ENCODE peak calls at places on chromosomes 4 and X, in ten cellular contexts. One of them, this sample, is unnamed.
A peak's percentile ranks its signal among the peaks of the same experiment; 100 is the strongest.

GRCh38 chr4:151202851-151203455 is 74.0 kb upstream of the PRSS48 start:
- DNase-seq in H9: no peak
- DNase-seq in EL: peak; percentile 18
- DNase-seq in mucosa of descending colon: no peak
- DNase-seq in lower lobe of right lung: no peak
- DNase-seq in cardiac fibroblast: peak; percentile 62
- DNase-seq in AG10803: peak; percentile 68
- DNase-seq in mucosa of gallbladder: no peak
- DNase-seq in NCI-H1105: no peak
- DNase-seq in NAMALWA: no peak
- DNase-seq in this sample: no peak

GRCh38 chr4:16007471-16008095 is 44.6 kb upstream of the FGFBP2 start:
- DNase-seq in EL: no peak
- DNase-seq in NAMALWA: no peak
- DNase-seq in mucosa of gallbladder: no peak
- DNase-seq in lower lobe of right lung: no peak
- DNase-seq in AG10803: no peak
- DNase-seq in H9: no peak
- DNase-seq in cardiac fibroblast: no peak
- DNase-seq in mucosa of descending colon: no peak
- DNase-seq in NCI-H1105: no peak
- DNase-seq in this sample: no peak

GRCh38 chr4:8737075-8737474 is 134.6 kb downstream of the HMX1 start:
- DNase-seq in mucosa of descending colon: no peak
- DNase-seq in H9: peak; percentile 15
- DNase-seq in NAMALWA: no peak
- DNase-seq in cardiac fibroblast: no peak
- DNase-seq in NCI-H1105: no peak
- DNase-seq in mucosa of gallbladder: no peak
- DNase-seq in AG10803: no peak
- DNase-seq in lower lobe of right lung: no peak
- DNase-seq in EL: no peak
- DNase-seq in this sample: peak; percentile 58

GRCh38 chr4:76984788-76985211 is 35.2 kb downstream of the SEPTIN11 start:
- DNase-seq in EL: peak; percentile 99
- DNase-seq in lower lobe of right lung: no peak
- DNase-seq in AG10803: peak; percentile 100
- DNase-seq in cardiac fibroblast: peak; percentile 100
- DNase-seq in mucosa of gallbladder: peak; percentile 65
- DNase-seq in NAMALWA: no peak
- DNase-seq in H9: no peak
- DNase-seq in NCI-H1105: no peak
- DNase-seq in mucosa of descending colon: no peak
- DNase-seq in this sample: no peak

GRCh38 chrX:53682885-53683555 is 3.5 kb downstream of the HUWE1 start:
- DNase-seq in EL: peak; percentile 71
- DNase-seq in AG10803: peak; percentile 48
- DNase-seq in mucosa of gallbladder: no peak
- DNase-seq in lower lobe of right lung: no peak
- DNase-seq in mucosa of descending colon: no peak
- DNase-seq in H9: peak; percentile 52
- DNase-seq in NAMALWA: peak; percentile 78
- DNase-seq in cardiac fibroblast: peak; percentile 62
- DNase-seq in NCI-H1105: peak; percentile 4
- DNase-seq in this sample: no peak

GRCh38 chr4:71540749-71541269 is 202.0 kb downstream of the SLC4A4 start:
- DNase-seq in cardiac fibroblast: peak; percentile 53
- DNase-seq in NCI-H1105: no peak
- DNase-seq in H9: no peak
- DNase-seq in mucosa of gallbladder: no peak
- DNase-seq in EL: no peak
- DNase-seq in lower lobe of right lung: no peak
- DNase-seq in NAMALWA: peak; percentile 37
- DNase-seq in mucosa of descending colon: no peak
- DNase-seq in AG10803: peak; percentile 29
- DNase-seq in this sample: no peak

GRCh38 chr4:188623314-188623854 is 484.1 kb downstream of the TRIML1 start:
- DNase-seq in NAMALWA: no peak
- DNase-seq in EL: no peak
- DNase-seq in H9: no peak
- DNase-seq in mucosa of descending colon: no peak
- DNase-seq in AG10803: no peak
- DNase-seq in cardiac fibroblast: no peak
- DNase-seq in mucosa of gallbladder: no peak
- DNase-seq in lower lobe of right lung: no peak
- DNase-seq in NCI-H1105: no peak
- DNase-seq in this sample: no peak

GRCh38 chrX:17592117-17592516 is 145.2 kb upstream of the SCML1 start:
- DNase-seq in lower lobe of right lung: no peak
- DNase-seq in mucosa of gallbladder: no peak
- DNase-seq in H9: no peak
- DNase-seq in NCI-H1105: no peak
- DNase-seq in mucosa of descending colon: no peak
- DNase-seq in cardiac fibroblast: peak; percentile 59
- DNase-seq in EL: peak; percentile 3
- DNase-seq in AG10803: peak; percentile 20
- DNase-seq in NAMALWA: no peak
- DNase-seq in this sample: no peak

GRCh38 chr4:139767168-139767567 is 101.5 kb downstream of the MGST2 start:
- DNase-seq in mucosa of gallbladder: no peak
- DNase-seq in NCI-H1105: no peak
- DNase-seq in cardiac fibroblast: no peak
- DNase-seq in NAMALWA: no peak
- DNase-seq in H9: no peak
- DNase-seq in lower lobe of right lung: no peak
- DNase-seq in AG10803: peak; percentile 94
- DNase-seq in EL: peak; percentile 38
- DNase-seq in mucosa of descending colon: no peak
- DNase-seq in this sample: no peak

GRCh38 chr4:81470456-81471327 is 1.0 kb downstream of the RASGEF1B start:
- DNase-seq in cardiac fibroblast: peak; percentile 16
- DNase-seq in NAMALWA: peak; percentile 91
- DNase-seq in mucosa of gallbladder: peak; percentile 68
- DNase-seq in lower lobe of right lung: peak; percentile 80
- DNase-seq in EL: no peak
- DNase-seq in mucosa of descending colon: peak; percentile 69
- DNase-seq in NCI-H1105: no peak
- DNase-seq in H9: peak; percentile 45
- DNase-seq in AG10803: no peak
- DNase-seq in this sample: peak; percentile 75

GRCh38 chrX:36199926-36200325 is 280.4 kb downstream of the CFAP47 start:
- DNase-seq in EL: no peak
- DNase-seq in lower lobe of right lung: no peak
- DNase-seq in mucosa of gallbladder: no peak
- DNase-seq in mucosa of descending colon: no peak
- DNase-seq in cardiac fibroblast: no peak
- DNase-seq in H9: no peak
- DNase-seq in AG10803: no peak
- DNase-seq in NCI-H1105: no peak
- DNase-seq in NAMALWA: no peak
- DNase-seq in this sample: no peak

GRCh38 chrX:119391279-119391678 is 7.9 kb upstream of the SLC25A43 start:
- DNase-seq in AG10803: peak; percentile 32
- DNase-seq in H9: no peak
- DNase-seq in mucosa of gallbladder: peak; percentile 28
- DNase-seq in mucosa of descending colon: no peak
- DNase-seq in NAMALWA: peak; percentile 55
- DNase-seq in lower lobe of right lung: no peak
- DNase-seq in EL: peak; percentile 25
- DNase-seq in cardiac fibroblast: peak; percentile 57
- DNase-seq in NCI-H1105: no peak
- DNase-seq in this sample: no peak

GRCh38 chr4:145618210-145618911 is 824 bp upstream of the MMAA start:
- DNase-seq in cardiac fibroblast: peak; percentile 27
- DNase-seq in mucosa of gallbladder: no peak
- DNase-seq in mucosa of descending colon: no peak
- DNase-seq in H9: no peak
- DNase-seq in NCI-H1105: no peak
- DNase-seq in lower lobe of right lung: no peak
- DNase-seq in NAMALWA: peak; percentile 54
- DNase-seq in AG10803: peak; percentile 13
- DNase-seq in EL: peak; percentile 25
- DNase-seq in this sample: no peak